ENCODE peak calls at places on chromosomes 16 and 17, in five cellular contexts. G is spleen, B is breast epithelium, I is lower leg skin, J is hepatocyte. O is an unnamed sample.
A peak's percentile ranks its signal among the peaks of the same experiment; 100 is the strongest.

GRCh38 chr17:57603978-57604377 is 141.1 kb downstream of the CCDC182 start:
- DNase-seq in I (no peak), B (peak; percentile 32), J (no peak), G (peak; percentile 86), O (no peak)

GRCh38 chr16:57730771-57731730 is 4.5 kb upstream of the KATNB1 start:
- DNase-seq in B (no peak), J (no peak), G (peak; percentile 62), I (no peak), O (no peak)

GRCh38 chr16:53872248-53873221 is 168.6 kb downstream of the FTO start:
- DNase-seq in J (no peak), G (no peak), B (no peak), I (no peak), O (no peak)

GRCh38 chr16:634996-635395 is 1.1 kb downstream of the METTL26 start:
- DNase-seq in G (peak; percentile 82), J (no peak), B (no peak), I (no peak), O (no peak)

GRCh38 chr17:58136669-58137279 is 11.4 kb upstream of the OR4D1 start:
- DNase-seq in G (no peak), J (peak; percentile 28), I (no peak), B (no peak), O (no peak)

GRCh38 chr17:73292031-73292531 is 19.7 kb downstream of the CDC42EP4 start:
- DNase-seq in G (no peak), J (no peak), B (no peak), I (no peak), O (no peak)

GRCh38 chr16:86542756-86543750 is 12.0 kb downstream of the MTHFSD start:
- DNase-seq in J (no peak), B (no peak), I (no peak), G (no peak), O (no peak)

GRCh38 chr16:57757883-57758282 is 22.3 kb downstream of the KATNB1 start:
- DNase-seq in I (no peak), G (no peak), J (no peak), B (no peak), O (no peak)

GRCh38 chr16:55081622-55082593 is 151.2 kb downstream of the IRX5 start:
- DNase-seq in B (no peak), J (no peak), I (peak; percentile 9), G (no peak), O (no peak)

GRCh38 chr16:78317871-78318270 is 218.4 kb downstream of the WWOX start:
- DNase-seq in B (no peak), J (no peak), I (no peak), G (no peak), O (no peak)

GRCh38 chr17:35312790-35313711 is 60.4 kb downstream of the SLFN11 start:
- DNase-seq in I (peak; percentile 88), G (peak; percentile 89), J (peak; percentile 77), B (peak; percentile 42), O (peak; percentile 43)

GRCh38 chr17:75131278-75132017 is at the start of gene NT5C:
- DNase-seq in G (peak; percentile 95), B (peak; percentile 55), J (peak; percentile 93), I (peak; percentile 95), O (peak; percentile 92)

GRCh38 chr17:48994548-48995331 is 2.4 kb upstream of the IGF2BP1 start:
- DNase-seq in J (no peak), I (peak; percentile 4), G (no peak), B (no peak), O (no peak)

GRCh38 chr17:17874478-17874877 is 37.7 kb upstream of the SREBF1 start:
- DNase-seq in B (no peak), I (no peak), G (no peak), J (no peak), O (no peak)

DNA sequence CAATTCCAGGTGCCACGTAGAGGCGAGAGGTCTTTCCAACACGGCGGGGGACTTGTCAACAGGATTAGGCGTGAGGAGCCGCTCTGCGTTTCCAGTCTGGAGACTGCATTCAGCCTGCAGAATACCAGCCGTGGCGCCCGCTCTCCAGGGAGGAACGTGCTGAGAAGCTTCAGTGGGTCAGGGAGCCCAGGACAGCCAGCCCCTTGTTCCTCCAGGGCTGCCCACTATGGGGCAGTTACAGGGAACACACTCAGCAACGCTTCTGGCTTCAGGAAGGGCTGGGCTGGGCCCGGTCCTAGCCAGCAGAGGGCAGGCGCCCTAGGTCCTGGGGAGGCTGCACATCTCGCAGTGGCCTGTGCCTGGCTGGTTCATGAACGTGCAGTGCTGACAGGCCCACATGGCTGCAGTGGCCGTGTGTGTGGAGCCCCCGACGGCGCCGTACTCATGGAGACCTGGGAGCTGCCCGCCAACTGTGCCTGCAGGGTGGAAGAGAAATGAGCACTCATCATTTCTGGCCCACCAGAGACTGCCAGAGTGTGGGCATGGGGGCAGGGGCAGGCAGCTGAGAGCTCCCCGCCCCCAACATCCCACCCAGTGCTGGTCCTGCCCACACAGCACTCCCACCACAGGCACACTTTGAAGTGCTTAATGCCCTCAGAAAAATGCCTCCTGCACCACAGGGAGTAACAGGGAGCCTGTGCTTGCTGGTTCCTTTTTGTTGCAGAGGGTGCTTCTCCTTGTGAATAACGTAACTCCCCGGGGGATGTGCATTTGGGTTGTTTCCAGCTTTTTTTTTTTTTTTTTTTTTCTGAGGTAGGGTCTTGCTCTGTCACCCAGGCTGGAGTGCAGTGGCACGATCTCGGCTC is 7.0 kb upstream of the FAAP100 start:
- DNase-seq in B (no peak), J (no peak), G (no peak), I (no peak), O (no peak)
- TF ChIP-seq CTCF in B (no peak), J (no peak), G (no peak), I (no peak), O (no peak)

DNA sequence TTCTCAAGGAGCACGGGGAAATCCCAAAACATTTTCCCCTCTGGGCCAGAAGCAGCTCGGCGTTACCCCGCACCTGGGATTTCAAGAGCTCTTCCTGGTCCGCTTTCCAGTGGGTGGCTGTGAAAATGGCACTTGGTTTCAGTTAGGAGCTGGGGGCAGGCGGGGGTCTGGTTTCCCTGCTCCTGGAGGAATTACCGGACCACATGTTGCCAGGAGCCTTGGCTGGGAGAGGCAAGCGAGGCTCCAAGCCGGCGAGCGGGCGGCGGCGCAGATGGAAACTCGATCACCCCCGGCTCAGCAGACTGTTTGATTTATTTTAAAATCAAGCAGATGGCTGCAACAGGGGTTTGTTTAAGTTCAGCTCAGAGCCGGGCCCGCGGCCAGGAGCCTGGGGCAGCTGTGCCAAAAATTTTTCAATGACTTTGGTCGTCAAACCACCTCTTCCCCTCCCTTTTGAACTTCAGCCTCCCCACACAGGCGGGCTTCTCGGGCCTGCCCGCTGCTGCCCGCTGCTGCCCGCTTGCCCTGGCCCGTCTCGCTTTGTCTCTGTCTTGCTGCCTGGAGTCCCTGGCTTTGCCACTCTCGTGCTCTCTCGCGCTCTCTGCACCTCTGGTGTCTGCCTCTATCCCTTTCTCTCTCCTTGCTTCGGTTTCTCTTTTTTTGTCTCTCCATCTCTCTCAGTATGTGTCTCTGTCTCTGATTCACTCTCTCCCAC is 108.0 kb upstream of the CIBAR2 start:
- DNase-seq in G (no peak), I (no peak), B (peak; percentile 65), J (peak; percentile 73), O (peak; percentile 79)
- TF ChIP-seq CTCF in G (no peak), I (no peak), B (no peak), J (no peak), O (no peak)

GRCh38 chr17:56502120-56502519 is 91.4 kb upstream of the NOG start:
- DNase-seq in I (no peak), G (no peak), J (no peak), B (no peak), O (no peak)

GRCh38 chr17:56497132-56497531 is 96.4 kb upstream of the NOG start:
- DNase-seq in J (no peak), I (no peak), G (no peak), B (no peak), O (no peak)

GRCh38 chr17:56505154-56505756 is 88.2 kb upstream of the NOG start:
- DNase-seq in B (no peak), J (no peak), G (no peak), I (no peak), O (no peak)

DNA sequence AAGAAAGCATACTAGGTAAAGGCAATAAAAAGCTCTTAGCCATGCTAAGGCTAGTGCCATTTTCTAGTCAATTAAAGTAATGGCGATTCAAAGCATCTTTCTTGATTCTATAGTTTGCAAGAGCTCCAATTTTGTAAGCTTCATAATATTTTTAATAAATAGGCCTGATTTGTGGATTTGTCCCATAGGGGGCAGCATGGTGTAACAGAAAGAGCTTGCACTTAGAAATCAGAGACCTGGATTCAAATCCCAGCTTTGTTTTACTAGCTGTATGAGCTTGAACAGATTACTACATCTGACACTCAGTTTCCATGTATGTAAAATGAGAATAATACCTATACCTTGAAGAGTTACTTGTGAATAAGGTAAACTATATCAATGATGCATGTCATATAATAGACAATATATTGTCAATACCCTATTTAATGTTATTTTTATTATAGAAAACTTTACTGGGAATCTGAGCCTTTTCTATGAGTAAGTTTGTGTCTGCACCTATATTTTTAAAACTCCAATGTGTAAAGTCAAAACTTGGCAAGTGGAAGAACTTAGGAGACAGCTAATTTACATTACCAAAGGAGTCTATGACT is 93.6 kb upstream of the NOG start:
- DNase-seq in G (no peak), I (no peak), B (no peak), J (peak; percentile 36), O (peak; percentile 16)
- TF ChIP-seq CTCF in G (no peak), I (no peak), B (no peak), J (peak; percentile 41), O (peak; percentile 45)

GRCh38 chr16:19555186-19555937 is at the start of gene VPS35L:
- DNase-seq in J (peak; percentile 99), I (peak; percentile 99), B (peak; percentile 94), G (peak; percentile 99), O (peak; percentile 98)
- TF ChIP-seq CTCF in J (peak; percentile 79), I (no peak), B (peak; percentile 84), G (peak; percentile 87), O (peak; percentile 60)

GRCh38 chr16:25390761-25391160 is 133.1 kb upstream of the ZKSCAN2 start:
- DNase-seq in J (no peak), G (no peak), I (no peak), B (no peak), O (no peak)

GRCh38 chr16:25395528-25395927 is 137.9 kb upstream of the ZKSCAN2 start:
- DNase-seq in B (no peak), J (no peak), G (no peak), I (no peak), O (no peak)
- TF ChIP-seq CTCF in B (no peak), J (no peak), G (no peak), I (no peak), O (peak; percentile 17)

DNA sequence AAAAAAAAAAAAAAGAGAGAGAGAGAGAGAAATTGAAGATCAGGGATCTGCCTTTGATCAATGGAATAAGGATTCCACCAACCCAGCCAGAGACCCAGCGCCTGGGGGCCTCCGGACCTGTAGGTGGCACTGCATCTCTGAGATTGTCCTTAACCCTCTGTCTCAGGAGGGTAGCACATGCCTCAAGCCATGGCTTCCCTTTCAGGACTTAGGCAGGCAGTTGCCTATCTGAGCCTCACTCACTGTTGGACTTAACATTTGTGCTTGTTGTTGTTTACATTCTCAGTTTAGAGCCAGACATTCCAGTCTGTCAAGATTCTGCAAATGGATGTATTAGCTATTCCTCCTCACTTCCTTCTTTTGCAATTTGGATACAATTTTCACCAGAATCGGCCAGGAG is 5.1 kb upstream of the SCNN1B start:
- DNase-seq in I (no peak), J (no peak), G (no peak), B (no peak), O (no peak)
- TF ChIP-seq CTCF in I (no peak), J (no peak), G (no peak), B (no peak), O (no peak)

O was measured in nephron progenitor cell.